ENCODE peak calls at places on chromosomes 11 and 22, in ten cellular contexts. I is adrenal gland, Y is HCT116, T is upper lobe of left lung, P is tibial nerve, X is heart left ventricle, V is stomach, J is right lobe of liver, G is transverse colon, L is prostate gland. K is an unnamed sample. For H3K9me3, the result is how much of the 10 kb centered on the place peaks cover.

GRCh38 chr11:33936745-33937612 is 45.1 kb upstream of the LMO2 start:
- DNase-seq in I (peak), X (peak), T (peak), V (no peak), P (peak), J (peak), L (peak), G (peak), Y (no peak), K (no peak)

GRCh38 chr11:64990222-64990918 is 6.4 kb downstream of the BATF2 start:
- DNase-seq in I (peak), V (no peak), L (no peak), P (peak), Y (no peak), J (peak), X (peak), T (peak), G (no peak), K (no peak)

GRCh38 chr11:67468056-67468455 is 995 bp downstream of the TMEM134 start:
- DNase-seq in P (no peak), L (peak), J (peak), X (no peak), G (peak), I (peak), T (peak), V (peak), Y (no peak), K (no peak)

GRCh38 chr22:46835288-46835687 is 72.8 kb downstream of the TBC1D22A start:
- DNase-seq in V (no peak), Y (no peak), L (no peak), X (no peak), G (no peak), J (no peak), P (no peak), T (no peak), I (no peak), K (no peak)

GRCh38 chr11:44574620-44575287 is 9.3 kb downstream of the CD82 start:
- DNase-seq in P (no peak), I (no peak), J (no peak), V (peak), G (no peak), X (no peak), Y (no peak), T (peak), L (peak), K (no peak)

GRCh38 chr11:110797453-110797852 is 85.2 kb upstream of the ARHGAP20 start:
- DNase-seq in V (no peak), G (peak), Y (no peak), J (no peak), I (peak), L (no peak), P (no peak), T (peak), X (no peak), K (no peak)

GRCh38 chr22:21697866-21698265 is 32.1 kb downstream of the PPIL2 start:
- DNase-seq in Y (no peak), I (no peak), L (no peak), V (no peak), T (no peak), P (no peak), X (no peak), J (no peak), G (no peak), K (no peak)

GRCh38 chr22:46432164-46433068 is 96.9 kb downstream of the TRMU start:
- DNase-seq in I (no peak), G (peak), J (no peak), Y (no peak), T (no peak), P (no peak), X (no peak), V (peak), L (no peak), K (no peak)

GRCh38 chr11:10975287-10975721 is 117.5 kb upstream of the ZBED5 start:
- DNase-seq in X (no peak), L (no peak), T (no peak), V (no peak), J (no peak), Y (no peak), P (no peak), I (no peak), G (no peak), K (no peak)

GRCh38 chr11:94885133-94885532 is 88.2 kb downstream of the CWC15 start:
- DNase-seq in G (no peak), X (no peak), L (no peak), I (no peak), P (no peak), Y (no peak), T (no peak), V (no peak), J (no peak), K (no peak)

GRCh38 chr11:94809251-94809650 is 41.1 kb downstream of the AMOTL1 start:
- DNase-seq in I (no peak), J (no peak), G (no peak), V (no peak), Y (no peak), T (no peak), L (no peak), P (no peak), X (no peak), K (no peak)

GRCh38 chr11:61507962-61508824 is at the start of gene LRRC10B:
- DNase-seq in T (peak), V (no peak), J (no peak), I (no peak), L (no peak), Y (peak), G (peak), X (no peak), P (no peak), K (no peak)

GRCh38 chr11:19970944-19971343 is 189.3 kb downstream of the DBX1 start:
- DNase-seq in I (no peak), G (no peak), T (no peak), L (no peak), J (no peak), V (no peak), Y (no peak), X (no peak), P (no peak), K (no peak)

GRCh38 chr22:31279821-31280496 is 12.3 kb downstream of the PIK3IP1 start:
- DNase-seq in J (peak), Y (no peak), L (no peak), X (no peak), I (peak), T (no peak), G (no peak), V (no peak), P (no peak), K (no peak)

GRCh38 chr22:26143801-26144325 is 25.4 kb upstream of the SEZ6L start:
- DNase-seq in P (no peak), Y (no peak), G (no peak), L (no peak), J (no peak), I (no peak), T (no peak), X (no peak), V (no peak), K (no peak)

GRCh38 chr22:37744589-37744988 is 47.7 kb downstream of the TRIOBP start:
- DNase-seq in P (no peak), Y (no peak), V (no peak), I (no peak), L (no peak), G (no peak), X (no peak), J (no peak), T (no peak), K (no peak)

GRCh38 chr11:100727410-100727809 is 40.3 kb downstream of the ARHGAP42 start:
- DNase-seq in L (no peak), G (no peak), T (no peak), P (no peak), Y (no peak), X (peak), J (no peak), I (no peak), V (no peak), K (no peak)

GRCh38 chr22:33476716-33477115 is 418.5 kb upstream of the SYN3 start:
- DNase-seq in T (no peak), P (no peak), V (no peak), I (peak), L (no peak), X (no peak), J (no peak), G (no peak), Y (no peak), K (no peak)

GRCh38 chr11:3037041-3037944 is 19.9 kb downstream of the CARS1 start:
- DNase-seq in L (peak), P (peak), Y (peak), T (peak), J (peak), V (peak), I (peak), X (peak), G (peak), K (no peak)

GRCh38 chr11:94837317-94837716 is 69.2 kb downstream of the AMOTL1 start:
- DNase-seq in I (no peak), P (no peak), Y (no peak), L (no peak), X (peak), G (no peak), T (no peak), V (no peak), J (no peak), K (no peak)

GRCh38 chr11:95563859-95564258 is 225.7 kb downstream of the FAM76B start:
- DNase-seq in I (no peak), L (no peak), X (no peak), G (no peak), J (no peak), P (no peak), Y (no peak), V (no peak), T (no peak), K (no peak)

GRCh38 chr11:83693279-83693992 is 407.3 kb upstream of the CCDC90B start:
- DNase-seq in T (no peak), J (no peak), Y (no peak), X (no peak), V (no peak), I (no peak), P (no peak), L (no peak), G (no peak), K (no peak)

GRCh38 chr11:24351179-24351578 is 145.7 kb upstream of the LUZP2 start:
- DNase-seq in L (no peak), P (no peak), V (no peak), J (no peak), Y (no peak), T (no peak), I (no peak), G (no peak), X (no peak), K (no peak)

GRCh38 chr22:24186892-24187670 is 5.8 kb downstream of the SUSD2 start:
- DNase-seq in Y (no peak), J (no peak), X (peak), I (no peak), V (no peak), T (no peak), P (no peak), L (no peak), G (no peak), K (no peak)

GRCh38 chr11:114678125-114679036 is at the start of gene NXPE2:
- DNase-seq in L (peak), X (no peak), T (no peak), P (no peak), J (no peak), V (no peak), G (peak), I (no peak), Y (no peak), K (no peak)

GRCh38 chr11:133955091-133955846 is 1.5 kb downstream of the IGSF9B start:
- DNase-seq in J (no peak), X (peak), L (no peak), T (no peak), G (peak), I (peak), Y (no peak), P (no peak), V (no peak), K (no peak)

GRCh38 chr11:33320814-33321330 is 63.7 kb downstream of the HIPK3 start:
- DNase-seq in L (no peak), X (no peak), T (peak), P (no peak), V (no peak), G (no peak), Y (no peak), I (no peak), J (no peak), K (no peak)

GRCh38 chr11:12087075-12087775 is 23.2 kb upstream of the MICAL2 start:
- DNase-seq in X (no peak), L (no peak), P (no peak), G (peak), T (peak), J (no peak), V (no peak), I (no peak), Y (peak), K (no peak)
- TF ChIP-seq POLR2A in X (no peak), L (no peak), P (no peak), G (no peak), T (no peak), J (no peak), V (no peak), I (no peak), Y (no peak), K (no peak)

DNA sequence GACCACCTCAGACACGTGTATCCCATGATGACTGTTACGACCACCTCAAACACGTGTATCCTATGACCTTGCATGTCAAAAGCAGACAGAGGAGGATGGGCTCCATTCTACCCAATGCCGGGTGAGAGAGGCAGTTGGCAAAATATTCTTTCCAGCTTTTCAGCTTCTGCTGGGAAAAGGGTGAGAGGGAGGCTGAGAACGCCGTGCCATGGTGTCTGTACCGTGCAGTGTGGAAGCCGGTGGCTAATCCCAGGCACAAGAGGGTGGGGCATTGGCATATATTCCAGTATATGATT is 1478.4 kb downstream of the TBC1D22A start:
- DNase-seq in I (peak), G (no peak), Y (no peak), P (no peak), T (no peak), V (peak), J (no peak), L (no peak), X (no peak), K (no peak)
- H3K9me3 ChIP-seq in I (under half), G (under half), Y (under half), P (under half), T (under half), V (under half), J (under half), L (under half), X (under half), K (under half)

GRCh38 chr11:36469063-36469462 is 41.0 kb downstream of the TRAF6 start:
- DNase-seq in L (no peak), J (no peak), Y (no peak), I (no peak), X (no peak), G (no peak), P (no peak), V (no peak), T (no peak), K (no peak)
- TF ChIP-seq CTCF in L (no peak), J (no peak), Y (peak), I (no peak), X (peak), G (no peak), P (no peak), V (no peak), T (no peak), K (no peak)

DNA sequence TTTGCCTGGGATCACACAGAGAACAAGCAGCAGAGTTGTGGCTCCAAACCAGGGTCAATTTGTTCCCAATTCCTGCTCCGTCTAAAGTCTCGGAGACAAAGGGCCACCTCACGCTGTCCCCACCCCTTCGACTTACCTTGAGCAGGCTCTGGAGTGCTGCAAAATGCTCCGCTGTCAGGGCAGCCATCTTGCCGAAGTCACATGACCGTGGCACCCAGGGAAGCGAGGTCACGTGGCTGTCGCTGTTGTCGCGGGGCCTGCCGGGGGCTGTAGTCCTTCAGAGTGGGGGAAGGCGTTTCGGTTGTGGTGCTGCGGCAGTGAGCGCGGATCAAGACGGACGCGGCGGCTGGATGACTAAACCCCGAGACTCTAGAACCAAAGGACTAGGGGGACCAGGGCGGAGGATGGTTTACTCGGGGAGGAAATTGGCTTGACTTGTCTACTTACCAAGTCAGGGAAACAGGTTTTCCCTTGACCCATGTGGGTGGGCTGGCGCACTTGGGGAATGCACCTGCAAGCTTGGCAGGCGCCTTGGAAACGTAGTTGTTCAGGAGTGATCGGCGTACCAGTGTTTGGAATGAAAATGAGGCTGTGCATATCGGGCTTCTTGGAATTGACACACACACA is at the start of gene COMMD9:
- DNase-seq in T (peak), J (peak), Y (peak), X (peak), L (peak), I (peak), P (peak), G (peak), V (peak), K (peak)
- TF ChIP-seq POLR2A in T (no peak), J (peak), Y (no peak), X (no peak), L (peak), I (peak), P (peak), G (peak), V (no peak), K (peak)

GRCh38 chr22:48554893-48555552 is 1272.7 kb downstream of the BRD1 start:
- DNase-seq in L (no peak), J (no peak), G (no peak), P (no peak), I (no peak), X (no peak), V (no peak), T (no peak), Y (no peak), K (no peak)
- H3K9me3 ChIP-seq in L (under half), J (under half), G (under half), P (under half), I (under half), X (under half), V (under half), T (under half), Y (under half), K (under half)

DNA sequence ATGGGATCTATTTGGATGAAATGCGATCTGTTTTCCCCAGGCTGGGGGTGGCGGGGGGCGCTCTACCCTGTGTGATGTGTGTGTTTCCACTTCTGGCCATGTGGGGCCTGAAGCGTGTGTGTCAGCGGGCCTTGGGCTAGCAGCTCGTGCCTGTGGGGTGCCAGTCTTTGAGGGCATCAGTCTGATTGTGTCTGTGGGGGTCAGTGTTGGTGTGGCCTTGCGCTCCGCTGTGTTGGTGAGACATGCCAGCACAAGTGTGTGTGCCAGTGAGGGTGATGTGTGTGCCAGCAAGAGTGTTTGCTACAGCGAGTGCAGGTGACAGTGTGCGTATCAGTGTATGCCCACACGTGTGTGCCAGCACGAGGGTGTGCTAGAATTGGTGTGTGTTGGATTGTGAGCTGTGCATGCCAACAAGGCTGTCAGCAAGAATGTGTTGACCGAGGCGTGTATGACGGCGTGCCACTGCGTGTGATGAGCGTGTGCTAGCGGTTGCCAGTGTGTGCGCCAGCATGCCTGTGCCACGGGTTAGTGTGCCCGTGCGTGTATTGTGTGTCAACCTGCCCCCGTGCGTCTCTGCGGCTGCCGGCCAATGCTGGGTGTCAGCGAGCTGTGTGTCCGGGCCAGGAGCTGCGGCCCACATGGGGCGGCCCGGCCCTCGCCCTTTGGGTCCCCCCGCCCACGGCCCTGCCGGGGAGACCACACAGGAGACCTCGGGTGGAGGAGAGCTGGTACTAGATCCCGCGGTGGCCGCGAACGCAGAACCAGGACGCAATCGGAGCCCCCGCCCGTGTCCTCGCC is 519 bp downstream of the ARRB1 start:
- DNase-seq in P (no peak), T (peak), X (peak), V (peak), J (peak), I (peak), G (peak), L (peak), Y (no peak), K (no peak)
- TF ChIP-seq CTCF in P (peak), T (peak), X (no peak), V (no peak), J (no peak), I (no peak), G (no peak), L (no peak), Y (peak), K (no peak)

GRCh38 chr11:68843703-68844312 is 2.1 kb upstream of the CPT1A start:
- DNase-seq in T (peak), X (peak), J (peak), L (peak), P (no peak), V (peak), G (peak), Y (peak), I (peak), K (no peak)

GRCh38 chr11:68847395-68847794 is 5.7 kb upstream of the CPT1A start:
- DNase-seq in P (no peak), J (no peak), T (no peak), V (no peak), L (no peak), Y (no peak), I (no peak), G (no peak), X (no peak), K (no peak)

GRCh38 chr11:68844801-68845200 is 3.1 kb upstream of the CPT1A start:
- DNase-seq in L (no peak), P (no peak), T (no peak), Y (no peak), G (no peak), J (no peak), X (no peak), I (no peak), V (no peak), K (no peak)

GRCh38 chr11:68844376-68844775 is 2.7 kb upstream of the CPT1A start:
- DNase-seq in T (no peak), X (no peak), I (no peak), L (no peak), J (no peak), Y (no peak), G (no peak), V (no peak), P (no peak), K (no peak)

GRCh38 chr11:68845351-68846002 is 3.8 kb upstream of the CPT1A start:
- DNase-seq in V (no peak), G (no peak), P (no peak), L (no peak), X (no peak), T (no peak), Y (no peak), I (no peak), J (peak), K (no peak)
- TF ChIP-seq POLR2A in V (no peak), G (no peak), P (no peak), L (no peak), X (no peak), T (no peak), Y (no peak), I (no peak), J (no peak), K (no peak)

GRCh38 chr11:1238767-1239595 is 16.1 kb downstream of the MUC5B start:
- DNase-seq in X (no peak), I (no peak), G (peak), L (peak), T (no peak), V (peak), J (peak), Y (no peak), P (no peak), K (no peak)
- H3K9me3 ChIP-seq in X (under half), I (under half), G (under half), L (under half), T (under half), V (under half), J (under half), Y (under half), P (under half), K (under half)